ENCODE peak calls at places on chromosomes 5 and 9, in seven cellular contexts. One of them, this sample, is unnamed.

GRCh38 chr5:38540348-38540747 is 16.1 kb downstream of the LIFR start:
- DNase-seq in psoas muscle: peak; percentile 82
- DNase-seq in pancreas: peak; percentile 53
- DNase-seq in sigmoid colon: no peak
- DNase-seq in AG04450: no peak
- DNase-seq in gastrocnemius medialis: peak; percentile 81
- DNase-seq in adrenal gland: peak; percentile 64
- DNase-seq in this sample: no peak

GRCh38 chr5:85288914-85289313 is 904.2 kb upstream of the EDIL3 start:
- DNase-seq in sigmoid colon: no peak
- DNase-seq in psoas muscle: no peak
- DNase-seq in adrenal gland: no peak
- DNase-seq in AG04450: no peak
- DNase-seq in pancreas: no peak
- DNase-seq in gastrocnemius medialis: no peak
- DNase-seq in this sample: no peak

GRCh38 chr5:172943906-172944305 is 15.3 kb upstream of the RPL26L1 start:
- DNase-seq in psoas muscle: peak; percentile 19
- DNase-seq in AG04450: no peak
- DNase-seq in gastrocnemius medialis: no peak
- DNase-seq in adrenal gland: no peak
- DNase-seq in sigmoid colon: no peak
- DNase-seq in pancreas: no peak
- DNase-seq in this sample: no peak

GRCh38 chr5:2187687-2188086 is 305.0 kb upstream of the IRX4 start:
- DNase-seq in sigmoid colon: no peak
- DNase-seq in adrenal gland: no peak
- DNase-seq in psoas muscle: no peak
- DNase-seq in gastrocnemius medialis: no peak
- DNase-seq in pancreas: no peak
- DNase-seq in AG04450: no peak
- DNase-seq in this sample: no peak

GRCh38 chr5:146034605-146035004 is 70.8 kb downstream of the PLAC8L1 start:
- DNase-seq in psoas muscle: no peak
- DNase-seq in pancreas: no peak
- DNase-seq in AG04450: no peak
- DNase-seq in sigmoid colon: no peak
- DNase-seq in adrenal gland: no peak
- DNase-seq in gastrocnemius medialis: no peak
- DNase-seq in this sample: no peak

GRCh38 chr5:60382761-60383160 is 317.2 kb downstream of the DEPDC1B start:
- DNase-seq in psoas muscle: no peak
- DNase-seq in adrenal gland: no peak
- DNase-seq in pancreas: no peak
- DNase-seq in AG04450: no peak
- DNase-seq in sigmoid colon: no peak
- DNase-seq in gastrocnemius medialis: no peak
- DNase-seq in this sample: no peak

GRCh38 chr5:6713274-6714181 is at the start of gene TENT4A:
- DNase-seq in pancreas: peak; percentile 63
- DNase-seq in sigmoid colon: no peak
- DNase-seq in psoas muscle: peak; percentile 78
- DNase-seq in gastrocnemius medialis: no peak
- DNase-seq in adrenal gland: no peak
- DNase-seq in AG04450: no peak
- DNase-seq in this sample: no peak

GRCh38 chr5:14226992-14227391 is 83.8 kb downstream of the TRIO start:
- DNase-seq in psoas muscle: no peak
- DNase-seq in sigmoid colon: no peak
- DNase-seq in pancreas: no peak
- DNase-seq in gastrocnemius medialis: no peak
- DNase-seq in adrenal gland: peak; percentile 73
- DNase-seq in AG04450: no peak
- DNase-seq in this sample: no peak

GRCh38 chr5:180090769-180091546 is 19.4 kb upstream of the RNF130 start:
- DNase-seq in AG04450: no peak
- DNase-seq in gastrocnemius medialis: no peak
- DNase-seq in pancreas: peak; percentile 65
- DNase-seq in adrenal gland: peak; percentile 65
- DNase-seq in psoas muscle: no peak
- DNase-seq in sigmoid colon: no peak
- DNase-seq in this sample: no peak

GRCh38 chr9:88988796-88989641 is 2.2 kb upstream of the S1PR3 start:
- DNase-seq in adrenal gland: no peak
- DNase-seq in psoas muscle: no peak
- DNase-seq in AG04450: no peak
- DNase-seq in gastrocnemius medialis: no peak
- DNase-seq in pancreas: no peak
- DNase-seq in sigmoid colon: no peak
- DNase-seq in this sample: no peak

GRCh38 chr5:95631991-95632675 is 12.2 kb downstream of the GPR150 start:
- DNase-seq in AG04450: no peak
- DNase-seq in sigmoid colon: no peak
- DNase-seq in psoas muscle: no peak
- DNase-seq in gastrocnemius medialis: no peak
- DNase-seq in pancreas: peak; percentile 74
- DNase-seq in adrenal gland: no peak
- DNase-seq in this sample: no peak

GRCh38 chr5:127302509-127302908 is 11.9 kb downstream of the MEGF10 start:
- DNase-seq in psoas muscle: no peak
- DNase-seq in AG04450: no peak
- DNase-seq in adrenal gland: no peak
- DNase-seq in pancreas: no peak
- DNase-seq in gastrocnemius medialis: no peak
- DNase-seq in sigmoid colon: no peak
- DNase-seq in this sample: no peak

GRCh38 chr5:65802820-65803219 is 80.8 kb downstream of the NLN start:
- DNase-seq in psoas muscle: no peak
- DNase-seq in pancreas: no peak
- DNase-seq in adrenal gland: no peak
- DNase-seq in AG04450: no peak
- DNase-seq in sigmoid colon: no peak
- DNase-seq in gastrocnemius medialis: no peak
- DNase-seq in this sample: no peak
- H3K9me3 ChIP-seq in psoas muscle: no peaks in the 10 kb centered on the region
- H3K9me3 ChIP-seq in pancreas: no peaks in the 10 kb centered on the region
- H3K9me3 ChIP-seq in adrenal gland: no peaks in the 10 kb centered on the region
- H3K9me3 ChIP-seq in AG04450: peaks cover 18% of the 10 kb centered on the region
- H3K9me3 ChIP-seq in sigmoid colon: no peaks in the 10 kb centered on the region
- H3K9me3 ChIP-seq in gastrocnemius medialis: no peaks in the 10 kb centered on the region
- H3K9me3 ChIP-seq in this sample: no peaks in the 10 kb centered on the region

GRCh38 chr9:113042884-113043657 is 13.5 kb downstream of the ZFP37 start:
- DNase-seq in gastrocnemius medialis: no peak
- DNase-seq in AG04450: no peak
- DNase-seq in adrenal gland: no peak
- DNase-seq in psoas muscle: no peak
- DNase-seq in pancreas: no peak
- DNase-seq in sigmoid colon: no peak
- DNase-seq in this sample: no peak
- H3K9me3 ChIP-seq in gastrocnemius medialis: peaks cover 44% of the 10 kb centered on the region
- H3K9me3 ChIP-seq in AG04450: peaks cover 24% of the 10 kb centered on the region
- H3K9me3 ChIP-seq in adrenal gland: peaks cover 67% of the 10 kb centered on the region
- H3K9me3 ChIP-seq in psoas muscle: peaks cover 100% of the 10 kb centered on the region
- H3K9me3 ChIP-seq in pancreas: peaks cover 22% of the 10 kb centered on the region
- H3K9me3 ChIP-seq in sigmoid colon: peaks cover 70% of the 10 kb centered on the region
- H3K9me3 ChIP-seq in this sample: peaks cover 49% of the 10 kb centered on the region

DNA sequence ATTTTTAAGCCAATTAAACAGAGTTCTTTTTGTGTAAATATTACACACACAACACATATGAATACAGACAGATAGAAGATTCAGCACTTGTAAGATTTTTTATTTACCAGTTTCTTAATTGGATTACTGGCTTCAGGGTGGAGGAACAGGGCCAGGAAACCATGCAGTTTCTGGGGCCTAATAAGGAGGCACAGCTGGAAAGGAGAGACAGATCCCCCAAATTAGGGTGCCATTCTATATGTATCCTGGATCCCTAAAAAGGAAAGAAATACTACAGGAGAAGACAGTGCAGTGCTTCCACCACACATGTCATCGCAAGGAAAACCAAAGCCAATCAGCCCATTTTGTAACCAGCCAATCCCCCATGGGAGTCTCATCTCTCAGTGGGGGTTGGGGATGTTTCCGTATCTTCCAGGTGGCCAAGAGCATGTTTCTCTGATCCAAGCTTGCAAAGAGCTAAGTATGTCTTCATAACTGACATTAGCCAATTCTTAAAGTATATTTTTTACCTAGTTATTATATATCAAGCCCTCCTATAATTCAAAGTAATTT is 15.8 kb upstream of the ABO start:
- DNase-seq in adrenal gland: peak; percentile 6
- DNase-seq in AG04450: no peak
- DNase-seq in pancreas: no peak
- DNase-seq in gastrocnemius medialis: no peak
- DNase-seq in psoas muscle: no peak
- DNase-seq in sigmoid colon: no peak
- DNase-seq in this sample: no peak
- H3K9me3 ChIP-seq in adrenal gland: no peaks in the 10 kb centered on the region
- H3K9me3 ChIP-seq in AG04450: peaks cover 10% of the 10 kb centered on the region
- H3K9me3 ChIP-seq in pancreas: no peaks in the 10 kb centered on the region
- H3K9me3 ChIP-seq in gastrocnemius medialis: no peaks in the 10 kb centered on the region
- H3K9me3 ChIP-seq in psoas muscle: peaks cover 6% of the 10 kb centered on the region
- H3K9me3 ChIP-seq in sigmoid colon: no peaks in the 10 kb centered on the region
- H3K9me3 ChIP-seq in this sample: no peaks in the 10 kb centered on the region

GRCh38 chr5:120872292-120872691 is 408.2 kb downstream of the PRR16 start:
- DNase-seq in AG04450: no peak
- DNase-seq in sigmoid colon: no peak
- DNase-seq in gastrocnemius medialis: no peak
- DNase-seq in pancreas: no peak
- DNase-seq in adrenal gland: no peak
- DNase-seq in psoas muscle: no peak
- DNase-seq in this sample: no peak
- H3K9me3 ChIP-seq in AG04450: no peaks in the 10 kb centered on the region
- H3K9me3 ChIP-seq in sigmoid colon: no peaks in the 10 kb centered on the region
- H3K9me3 ChIP-seq in gastrocnemius medialis: no peaks in the 10 kb centered on the region
- H3K9me3 ChIP-seq in pancreas: no peaks in the 10 kb centered on the region
- H3K9me3 ChIP-seq in adrenal gland: no peaks in the 10 kb centered on the region
- H3K9me3 ChIP-seq in psoas muscle: no peaks in the 10 kb centered on the region
- H3K9me3 ChIP-seq in this sample: no peaks in the 10 kb centered on the region

DNA sequence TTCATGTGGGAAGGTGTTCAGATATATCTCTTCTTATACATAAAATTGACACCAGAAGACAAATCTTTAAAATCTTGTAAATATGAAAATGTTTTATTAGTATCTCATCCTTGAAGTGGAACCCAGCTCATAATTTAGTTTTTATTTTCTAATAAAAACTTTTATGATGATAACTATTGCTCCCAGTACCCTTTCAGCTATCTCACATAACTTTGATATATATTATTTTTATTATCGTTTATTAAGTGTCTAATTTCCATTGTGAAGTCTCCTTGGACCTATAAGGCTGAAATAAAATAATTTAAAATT is 16.0 kb downstream of the PCDHB15 start:
- DNase-seq in sigmoid colon: no peak
- DNase-seq in pancreas: no peak
- DNase-seq in AG04450: no peak
- DNase-seq in psoas muscle: no peak
- DNase-seq in gastrocnemius medialis: no peak
- DNase-seq in adrenal gland: no peak
- DNase-seq in this sample: no peak
- H3K9me3 ChIP-seq in sigmoid colon: peaks cover 95% of the 10 kb centered on the region
- H3K9me3 ChIP-seq in pancreas: peaks cover 24% of the 10 kb centered on the region
- H3K9me3 ChIP-seq in AG04450: peaks cover 32% of the 10 kb centered on the region
- H3K9me3 ChIP-seq in psoas muscle: peaks cover 97% of the 10 kb centered on the region
- H3K9me3 ChIP-seq in gastrocnemius medialis: peaks cover 39% of the 10 kb centered on the region
- H3K9me3 ChIP-seq in adrenal gland: peaks cover 66% of the 10 kb centered on the region
- H3K9me3 ChIP-seq in this sample: peaks cover 56% of the 10 kb centered on the region

GRCh38 chr5:149079883-149080282 is 17.0 kb upstream of the SH3TC2 start:
- DNase-seq in pancreas: no peak
- DNase-seq in AG04450: no peak
- DNase-seq in sigmoid colon: no peak
- DNase-seq in adrenal gland: no peak
- DNase-seq in gastrocnemius medialis: no peak
- DNase-seq in psoas muscle: no peak
- DNase-seq in this sample: no peak
- H3K9me3 ChIP-seq in pancreas: no peaks in the 10 kb centered on the region
- H3K9me3 ChIP-seq in AG04450: no peaks in the 10 kb centered on the region
- H3K9me3 ChIP-seq in sigmoid colon: no peaks in the 10 kb centered on the region
- H3K9me3 ChIP-seq in adrenal gland: no peaks in the 10 kb centered on the region
- H3K9me3 ChIP-seq in gastrocnemius medialis: no peaks in the 10 kb centered on the region
- H3K9me3 ChIP-seq in psoas muscle: no peaks in the 10 kb centered on the region
- H3K9me3 ChIP-seq in this sample: peaks cover 2% of the 10 kb centered on the region